ENCODE peak calls at places on chromosomes 4 and X, in four cellular contexts. Y, R, U and P are unnamed samples. For H3K9me3, the result is how much of the 10 kb centered on the place peaks cover.

GRCh38 chrX:47637546-47638195 is 7.9 kb upstream of the CFP start:
- DNase-seq in Y (peak), R (no peak), U (peak), P (no peak)

GRCh38 chrX:46912673-46913491 is 661 bp downstream of the JADE3 start:
- DNase-seq in Y (peak), R (peak), U (no peak), P (no peak)

GRCh38 chr4:61827907-61828328 is 627.8 kb downstream of the ADGRL3 start:
- DNase-seq in Y (no peak), R (no peak), U (no peak), P (no peak)

GRCh38 chrX:130091976-130092522 is 18.2 kb downstream of the ELF4 start:
- DNase-seq in Y (peak), R (no peak), U (no peak), P (no peak)

GRCh38 chr4:154642361-154642760 is 29.9 kb upstream of the FGG start:
- DNase-seq in Y (no peak), R (no peak), U (no peak), P (no peak)

GRCh38 chr4:141275834-141276233 is 55.1 kb downstream of the ZNF330 start:
- DNase-seq in Y (no peak), R (peak), U (no peak), P (no peak)

GRCh38 chr4:156591679-156592078 is 379.9 kb downstream of the PDGFC start:
- DNase-seq in Y (no peak), R (no peak), U (no peak), P (no peak)

GRCh38 chr4:183499797-183500196 is 5.1 kb upstream of the ING2 start:
- DNase-seq in Y (no peak), R (no peak), U (no peak), P (no peak)

GRCh38 chr4:5825642-5826041 is 67.2 kb downstream of the CRMP1 start:
- DNase-seq in Y (no peak), R (no peak), U (no peak), P (no peak)

GRCh38 chr4:99087887-99088484 is 602 bp downstream of the ADH5 start:
- DNase-seq in Y (peak), R (peak), U (peak), P (no peak)

GRCh38 chr4:1404573-1405248 is 1.5 kb downstream of the NKX1-1 start:
- DNase-seq in Y (no peak), R (no peak), U (peak), P (no peak)

GRCh38 chr4:13866881-13867280 is 239.4 kb upstream of the BOD1L1 start:
- DNase-seq in Y (no peak), R (no peak), U (no peak), P (no peak)

GRCh38 chrX:154018518-154019060 is 1.1 kb downstream of the IRAK1 start:
- DNase-seq in Y (no peak), R (no peak), U (no peak), P (no peak)

GRCh38 chr4:155972098-155972497 is 18.4 kb upstream of the CTSO start:
- DNase-seq in Y (no peak), R (peak), U (no peak), P (no peak)

GRCh38 chr4:25792200-25792791 is 70.5 kb downstream of the SEL1L3 start:
- DNase-seq in Y (peak), R (no peak), U (no peak), P (peak)

GRCh38 chrX:22097295-22097694 is 65.2 kb downstream of the PHEX start:
- DNase-seq in Y (no peak), R (peak), U (no peak), P (no peak)

GRCh38 chrX:95346854-95347253 is 1337.8 kb upstream of the DIAPH2 start:
- DNase-seq in Y (no peak), R (peak), U (no peak), P (no peak)

GRCh38 chrX:9352683-9353430 is 112.0 kb upstream of the TBL1X start:
- DNase-seq in Y (peak), R (peak), U (peak), P (no peak)

GRCh38 chr4:96845091-96845490 is 1005.2 kb downstream of the PDHA2 start:
- DNase-seq in Y (no peak), R (no peak), U (no peak), P (no peak)

GRCh38 chrX:154804564-154804956 is 725 bp downstream of the MPP1 start:
- DNase-seq in Y (no peak), R (no peak), U (no peak), P (no peak)

GRCh38 chrX:100975212-100975611 is 5.7 kb downstream of the ARL13A start:
- DNase-seq in Y (no peak), R (peak), U (no peak), P (no peak)

GRCh38 chrX:7164174-7164573 is 16.2 kb upstream of the PUDP start:
- DNase-seq in Y (no peak), R (no peak), U (no peak), P (no peak)

GRCh38 chrX:40908026-40908425 is 172.7 kb upstream of the MED14 start:
- DNase-seq in Y (no peak), R (peak), U (no peak), P (no peak)

GRCh38 chrX:24536551-24536950 is 71.5 kb downstream of the PDK3 start:
- DNase-seq in Y (no peak), R (no peak), U (no peak), P (no peak)

GRCh38 chr4:171813195-171813955 is at the start of gene GALNTL6:
- DNase-seq in Y (no peak), R (no peak), U (no peak), P (no peak)

GRCh38 chrX:13506574-13506973 is 62.8 kb upstream of the EGFL6 start:
- DNase-seq in Y (peak), R (peak), U (peak), P (no peak)

GRCh38 chr4:82885410-82885809 is 5.5 kb downstream of the SEC31A start:
- DNase-seq in Y (no peak), R (peak), U (no peak), P (no peak)

GRCh38 chr4:153655928-153656327 is 28.2 kb upstream of the TLR2 start:
- DNase-seq in Y (no peak), R (no peak), U (peak), P (no peak)

GRCh38 chr4:148284526-148285193 is 157.6 kb downstream of the NR3C2 start:
- DNase-seq in Y (no peak), R (peak), U (peak), P (no peak)

GRCh38 chrX:113399501-113400192 is 559.0 kb upstream of the AMOT start:
- DNase-seq in Y (no peak), R (no peak), U (no peak), P (no peak)

GRCh38 chr4:25914670-25915358 is 794 bp downstream of the SMIM20 start:
- DNase-seq in Y (no peak), R (no peak), U (no peak), P (no peak)

GRCh38 chr4:27518876-27519275 is 658.2 kb downstream of the STIM2 start:
- DNase-seq in Y (no peak), R (no peak), U (no peak), P (no peak)

GRCh38 chrX:135596495-135596894 is 76.0 kb downstream of the INTS6L start:
- DNase-seq in Y (peak), R (peak), U (peak), P (peak)

GRCh38 chr4:71773004-71773403 is 10.9 kb downstream of the GC start:
- DNase-seq in Y (no peak), R (no peak), U (no peak), P (no peak)

DNA sequence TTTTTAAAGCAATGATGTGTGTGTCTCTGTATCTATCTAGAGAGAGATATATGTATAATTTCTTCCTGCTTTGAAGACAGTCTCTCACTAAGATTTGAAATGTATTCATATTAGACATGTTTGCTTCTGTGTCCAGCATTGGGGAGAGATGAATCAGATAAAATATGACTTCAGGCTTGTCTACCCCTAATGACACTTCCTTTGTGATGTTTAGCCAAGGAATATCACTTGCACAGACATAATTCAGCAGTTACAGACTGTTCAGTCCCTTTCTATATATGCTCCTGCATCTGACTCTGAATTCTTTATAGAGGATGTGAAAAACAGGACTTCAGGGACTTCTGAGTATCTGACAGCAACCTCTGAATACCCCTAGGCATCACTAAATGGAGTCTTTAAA is 158.4 kb downstream of the DCLK2 start:
- DNase-seq in Y (no peak), R (peak), U (no peak), P (no peak)
- H3K27ac ChIP-seq in Y (peak), R (peak), U (no peak), P (no peak)

DNA sequence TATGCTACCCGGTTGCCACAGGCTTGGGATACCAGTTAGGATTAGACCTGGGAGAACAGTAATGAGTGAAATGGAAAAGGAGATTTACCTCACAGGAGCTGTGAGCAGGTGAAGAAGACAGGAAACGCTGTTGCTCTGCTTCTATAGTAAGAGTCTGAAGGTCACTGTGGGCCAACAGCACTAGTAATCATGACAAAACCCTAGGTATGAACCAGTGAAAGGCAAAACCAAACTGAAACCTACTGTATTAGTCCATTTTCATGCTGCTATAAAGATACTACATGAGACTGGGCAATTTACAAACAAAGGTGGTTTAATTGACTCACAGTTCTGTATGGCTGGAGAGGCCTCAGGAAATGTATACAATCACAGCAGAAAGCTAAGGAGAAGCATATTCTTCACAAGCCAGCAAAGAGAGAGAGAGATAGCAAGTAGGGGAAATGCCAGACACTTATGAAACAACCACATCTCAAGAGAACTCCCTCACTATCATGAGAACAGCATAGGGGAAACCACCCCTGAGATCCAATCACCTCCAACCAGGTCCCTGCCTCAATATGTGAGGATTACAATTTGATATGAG is 736.7 kb upstream of the INTU start:
- DNase-seq in Y (no peak), R (no peak), U (no peak), P (no peak)
- H3K9me3 ChIP-seq in Y (under half), R (under half), U (under half), P (under half)

DNA sequence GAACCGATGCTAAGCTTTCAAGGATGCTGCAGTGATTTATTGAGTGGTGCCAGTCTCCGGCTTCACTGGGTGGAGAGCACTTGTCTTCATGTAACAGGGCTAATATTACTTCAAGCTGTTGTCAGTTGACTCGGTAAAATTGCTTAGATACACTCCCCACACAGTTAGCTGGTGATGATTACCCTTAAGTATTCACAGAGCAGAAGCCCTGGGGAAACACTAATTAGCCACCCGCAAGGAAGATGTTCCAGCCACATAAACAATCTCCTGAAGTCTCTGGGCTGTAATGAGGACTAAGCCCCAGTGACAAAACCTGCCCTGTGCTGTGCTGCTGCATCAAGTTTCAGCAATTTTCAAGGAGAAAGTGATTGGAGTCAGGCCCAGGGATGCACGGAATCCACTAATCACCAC is 37.3 kb upstream of the GK2 start:
- DNase-seq in Y (no peak), R (no peak), U (no peak), P (no peak)
- H3K27ac ChIP-seq in Y (no peak), R (no peak), U (no peak), P (no peak)

GRCh38 chr4:185270885-185271284 is 61.5 kb downstream of the SNX25 start:
- DNase-seq in Y (no peak), R (no peak), U (no peak), P (no peak)

GRCh38 chr4:185269286-185269685 is 59.9 kb downstream of the SNX25 start:
- DNase-seq in Y (no peak), R (no peak), U (no peak), P (no peak)

GRCh38 chr4:185272232-185272631 is 62.8 kb downstream of the SNX25 start:
- DNase-seq in Y (no peak), R (no peak), U (no peak), P (no peak)

GRCh38 chr4:185265942-185266341 is 56.5 kb downstream of the SNX25 start:
- DNase-seq in Y (no peak), R (peak), U (no peak), P (no peak)

DNA sequence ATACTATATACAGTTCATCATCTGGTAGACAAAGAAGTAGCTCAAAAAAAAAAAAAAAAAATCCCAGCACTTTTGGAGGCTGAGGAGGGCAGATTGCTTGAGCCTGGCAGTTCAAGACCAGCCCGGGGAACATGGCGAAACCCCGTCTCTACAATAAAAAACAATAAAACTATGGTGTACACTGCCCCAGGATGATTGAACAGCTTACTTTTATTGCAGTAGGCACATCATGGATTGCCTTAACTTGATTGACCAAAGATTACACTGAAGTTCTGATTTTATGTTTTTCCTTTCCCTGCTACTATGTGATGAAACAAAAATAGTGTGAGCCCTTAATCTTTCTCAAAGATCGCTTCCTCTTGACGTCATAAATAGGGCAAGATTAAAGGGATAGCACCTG is 60.6 kb downstream of the SNX25 start:
- DNase-seq in Y (peak), R (no peak), U (no peak), P (no peak)
- H3K9me3 ChIP-seq in Y (under half), R (under half), U (under half), P (under half)

GRCh38 chr4:77031544-77031943 is 44.2 kb downstream of the CCNI start:
- DNase-seq in Y (no peak), R (no peak), U (no peak), P (no peak)
- H3K27ac ChIP-seq in Y (no peak), R (peak), U (no peak), P (no peak)

GRCh38 chr4:56757270-56757746 is 64.2 kb downstream of the SPINK2 start:
- DNase-seq in Y (peak), R (peak), U (no peak), P (no peak)

GRCh38 chr4:56755901-56756300 is 65.6 kb downstream of the SPINK2 start:
- DNase-seq in Y (no peak), R (no peak), U (no peak), P (no peak)

GRCh38 chr4:56750231-56750630 is 69.1 kb upstream of the HOPX start:
- DNase-seq in Y (no peak), R (no peak), U (no peak), P (no peak)

GRCh38 chr4:56757821-56758400 is 63.6 kb downstream of the SPINK2 start:
- DNase-seq in Y (peak), R (peak), U (peak), P (peak)

GRCh38 chr4:56752985-56753384 is 68.5 kb downstream of the SPINK2 start:
- DNase-seq in Y (peak), R (no peak), U (no peak), P (no peak)
- H3K9me3 ChIP-seq in Y (under half), R (under half), U (under half), P (under half)

DNA sequence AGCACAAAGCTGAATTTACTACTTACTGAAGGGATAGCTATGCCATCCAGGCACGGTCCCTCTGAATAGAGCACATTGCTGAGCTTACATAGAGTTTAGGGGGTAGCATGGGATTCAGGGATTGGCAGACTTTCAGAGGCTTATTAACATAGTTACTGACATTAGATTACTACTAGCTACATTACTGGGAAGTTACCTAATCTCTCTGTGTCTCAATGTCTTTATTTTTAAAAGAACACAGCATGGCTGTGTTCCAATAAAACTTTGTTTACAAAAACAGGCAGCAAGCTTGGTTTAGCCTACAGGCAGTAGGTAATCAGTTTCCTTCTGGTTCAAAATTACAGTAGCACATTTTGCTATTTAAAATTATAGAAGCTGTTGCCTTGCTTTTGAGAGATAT is 7.0 kb downstream of the KLHL8 start:
- DNase-seq in Y (no peak), R (peak), U (no peak), P (no peak)
- H3K27ac ChIP-seq in Y (no peak), R (no peak), U (no peak), P (no peak)